ENCODE peak calls at places on chromosomes 11 and 22, in four cellular contexts. E is neuronal stem cell, C is GM12878, F is fibroblast of lung. T is an unnamed sample.

GRCh38 chr22:30945653-30946052 is 22.9 kb downstream of the MORC2 start:
- DNase-seq in C (no peak), F (no peak), E (no peak), T (no peak)

GRCh38 chr11:19864141-19865120 is 151.8 kb downstream of the NAV2 start:
- DNase-seq in E (no peak), F (no peak), C (no peak), T (no peak)

GRCh38 chr11:33135768-33136443 is 25.4 kb downstream of the CSTF3 start:
- DNase-seq in E (no peak), C (no peak), F (no peak), T (no peak)

GRCh38 chr11:57650739-57651090 is 1.0 kb upstream of the YPEL4 start:
- DNase-seq in F (no peak), C (no peak), E (no peak), T (no peak)

GRCh38 chr22:32820131-32820882 is 18.8 kb downstream of the TIMP3 start:
- DNase-seq in E (no peak), F (no peak), C (no peak), T (no peak)

GRCh38 chr11:122025757-122026156 is 90.3 kb downstream of the BLID start:
- DNase-seq in C (no peak), F (no peak), E (no peak), T (no peak)

GRCh38 chr11:10329935-10330334 is 25.1 kb downstream of the ADM start:
- DNase-seq in E (no peak), F (peak), C (no peak), T (no peak)

GRCh38 chr11:61911701-61912529 is 5.5 kb downstream of the RAB3IL1 start:
- DNase-seq in E (no peak), C (no peak), F (no peak), T (peak)

GRCh38 chr11:23730307-23730998 is 766.4 kb upstream of the LUZP2 start:
- DNase-seq in C (no peak), F (no peak), E (no peak), T (no peak)

GRCh38 chr11:35145249-35145648 is 6.3 kb downstream of the CD44 start:
- DNase-seq in F (no peak), C (peak), E (no peak), T (no peak)

GRCh38 chr11:101686514-101686913 is 102.7 kb upstream of the TRPC6 start:
- DNase-seq in E (no peak), C (no peak), F (peak), T (no peak)

GRCh38 chr11:30876656-30877371 is 290.7 kb upstream of the MPPED2 start:
- DNase-seq in C (no peak), E (no peak), F (peak), T (no peak)

GRCh38 chr11:67435031-67435726 is 2.3 kb downstream of the PTPRCAP start:
- DNase-seq in E (no peak), C (no peak), F (no peak), T (no peak)

GRCh38 chr11:7638710-7639642 is 34.3 kb downstream of the CYB5R2 start:
- DNase-seq in F (no peak), E (no peak), C (no peak), T (no peak)

GRCh38 chr11:61193596-61193995 is 9.7 kb upstream of the PGA3 start:
- DNase-seq in F (no peak), C (no peak), E (no peak), T (no peak)

GRCh38 chr22:22870577-22871398 is 16.8 kb upstream of the IGLL5 start:
- DNase-seq in F (no peak), E (no peak), C (no peak), T (no peak)

GRCh38 chr22:37515902-37516301 is 3.3 kb downstream of the CARD10 start:
- DNase-seq in E (no peak), C (no peak), F (no peak), T (peak)

GRCh38 chr22:48578138-48579034 is 1249.3 kb downstream of the BRD1 start:
- DNase-seq in C (no peak), F (no peak), E (no peak), T (no peak)

GRCh38 chr11:69384548-69385465 is 90.9 kb downstream of the MYEOV start:
- DNase-seq in E (no peak), C (no peak), F (no peak), T (peak)

GRCh38 chr11:73983764-73984543 is 1.3 kb upstream of the UCP2 start:
- DNase-seq in E (no peak), F (no peak), C (no peak), T (no peak)

GRCh38 chr11:117831661-117832415 is 7.3 kb upstream of the FXYD2 start:
- DNase-seq in F (no peak), E (no peak), C (no peak), T (no peak)

GRCh38 chr22:46256358-46256958 is 6.4 kb upstream of the CDPF1 start:
- DNase-seq in E (no peak), C (no peak), F (no peak), T (no peak)

GRCh38 chr11:8258289-8258688 is 5.4 kb downstream of the LMO1 start:
- DNase-seq in E (no peak), F (no peak), C (no peak), T (no peak)

GRCh38 chr22:24207264-24208011 is 26.2 kb downstream of the SUSD2 start:
- DNase-seq in E (no peak), F (no peak), C (no peak), T (no peak)
- H3K4me3 ChIP-seq in E (no peak), F (no peak), C (no peak), T (no peak)

DNA sequence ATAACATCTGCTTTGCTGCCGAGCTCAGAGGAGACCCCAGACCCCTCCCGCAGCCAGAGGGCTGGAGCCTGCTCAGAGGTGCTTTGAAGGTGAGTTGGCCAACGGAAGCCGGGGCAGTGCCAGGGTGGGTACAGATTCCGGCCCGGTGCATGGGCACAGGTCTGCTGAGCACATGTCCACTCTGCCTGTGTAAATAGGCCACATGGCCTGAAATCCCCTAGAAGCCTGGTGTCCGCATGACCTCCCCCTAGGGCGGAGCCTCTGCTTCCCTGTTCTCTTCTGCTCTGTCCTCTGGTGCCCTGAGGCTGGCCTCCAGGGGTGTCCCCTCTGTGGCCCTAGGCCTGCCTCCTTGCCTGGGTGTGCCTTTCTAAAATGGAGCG is 19.6 kb upstream of the TXNRD2 start:
- DNase-seq in F (no peak), C (no peak), E (no peak), T (peak)
- H3K4me3 ChIP-seq in F (no peak), C (no peak), E (no peak), T (no peak)

DNA sequence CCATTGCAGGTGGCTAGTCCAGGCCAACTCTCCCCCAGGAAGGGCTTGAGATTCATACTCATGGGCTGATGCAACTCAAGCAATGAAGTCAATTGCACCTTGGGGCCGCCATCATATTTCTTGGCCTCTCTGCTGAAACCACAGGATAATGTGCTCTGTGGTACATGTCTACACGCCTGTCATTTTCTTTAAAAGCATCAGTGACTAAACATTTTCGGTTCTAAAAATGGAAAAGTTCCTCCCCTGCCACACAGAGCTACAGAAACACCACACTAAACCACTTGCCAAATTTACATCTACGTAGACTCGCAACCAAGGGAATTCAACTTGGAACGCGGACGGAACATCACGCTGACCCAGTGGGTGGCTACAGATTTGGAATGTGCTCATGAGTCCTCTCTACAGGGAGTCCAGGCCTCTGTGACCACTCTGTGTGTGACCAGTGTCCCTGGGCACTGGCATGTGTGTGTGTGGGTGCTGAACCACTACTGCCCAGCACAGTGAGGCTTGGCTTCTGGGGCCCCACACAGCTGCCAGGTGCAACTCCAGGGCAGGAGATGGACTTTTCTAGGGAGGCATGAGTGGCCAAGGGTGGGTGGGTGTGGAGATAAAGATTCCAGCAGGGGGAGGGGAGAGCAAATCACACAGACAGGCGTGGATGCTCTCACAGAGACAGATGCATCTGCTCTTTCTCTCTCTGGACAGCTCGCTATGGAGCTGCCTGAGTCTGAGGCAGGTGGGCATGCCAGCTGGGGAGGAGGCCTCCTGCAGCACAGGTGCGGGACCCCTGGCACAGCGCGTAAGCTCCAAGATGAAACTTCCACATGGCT is 261.9 kb downstream of the CTTN start:
- DNase-seq in F (no peak), E (no peak), C (no peak), T (no peak)
- H3K4me3 ChIP-seq in F (no peak), E (peak), C (no peak), T (no peak)

GRCh38 chr11:15072551-15073143 is 746 bp upstream of the CALCB start:
- DNase-seq in E (no peak), F (no peak), C (no peak), T (no peak)

GRCh38 chr11:15075162-15075526 is 1.8 kb downstream of the CALCB start:
- DNase-seq in F (no peak), C (no peak), E (no peak), T (no peak)

GRCh38 chr11:15071556-15072255 is 1.7 kb upstream of the CALCB start:
- DNase-seq in E (no peak), C (no peak), F (no peak), T (no peak)

GRCh38 chr11:15074206-15075161 is 1.1 kb downstream of the CALCB start:
- DNase-seq in C (no peak), E (peak), F (peak), T (peak)

DNA sequence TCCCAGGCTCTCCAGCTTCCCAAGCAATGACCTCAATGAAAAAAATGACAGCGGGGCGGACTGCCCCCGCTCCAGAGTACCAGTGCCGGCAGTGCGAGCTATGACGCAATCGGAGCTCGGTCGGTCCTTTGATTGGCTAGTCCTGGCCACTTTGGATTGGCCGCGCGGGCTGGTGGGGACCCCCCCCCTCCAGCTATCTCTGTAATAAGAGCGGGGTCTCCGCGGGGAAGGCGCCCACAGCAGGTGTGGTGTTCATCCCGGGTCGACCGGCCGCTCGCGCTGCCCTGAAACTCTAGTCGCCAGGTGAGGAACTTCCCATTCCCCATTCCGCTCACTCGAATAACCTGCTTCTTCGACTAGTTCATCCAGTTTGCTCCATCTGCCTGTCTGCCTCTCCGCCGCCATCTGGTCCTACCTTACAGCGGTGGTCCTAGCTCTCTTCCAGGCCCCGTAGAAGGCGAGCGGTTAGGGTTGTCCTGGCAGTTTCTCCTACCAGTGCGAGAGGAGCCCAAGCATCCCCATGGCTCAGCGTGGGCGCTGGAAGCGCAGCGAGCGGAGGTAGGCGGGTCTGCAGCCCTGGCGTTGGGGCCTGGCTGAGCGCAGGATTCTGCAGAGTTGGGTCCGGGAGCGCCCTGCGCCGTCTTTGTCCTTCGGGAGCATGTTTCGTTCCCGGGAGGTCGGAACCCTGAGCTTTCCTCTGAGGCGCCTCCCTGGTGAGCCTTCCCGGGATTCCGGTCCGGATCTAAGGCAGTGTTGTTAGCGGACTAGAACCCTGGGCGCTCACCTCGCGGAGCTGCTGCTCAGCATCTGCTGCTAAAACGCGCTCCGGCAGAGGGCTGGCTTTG is at the start of gene CALCB:
- DNase-seq in F (peak), C (no peak), E (peak), T (no peak)
- H3K4me3 ChIP-seq in F (peak), C (no peak), E (no peak), T (peak)

GRCh38 chr11:12829131-12829530 is 154.9 kb downstream of the TEAD1 start:
- DNase-seq in E (no peak), C (no peak), F (no peak), T (no peak)
- H3K4me3 ChIP-seq in E (no peak), C (no peak), F (no peak), T (no peak)

DNA sequence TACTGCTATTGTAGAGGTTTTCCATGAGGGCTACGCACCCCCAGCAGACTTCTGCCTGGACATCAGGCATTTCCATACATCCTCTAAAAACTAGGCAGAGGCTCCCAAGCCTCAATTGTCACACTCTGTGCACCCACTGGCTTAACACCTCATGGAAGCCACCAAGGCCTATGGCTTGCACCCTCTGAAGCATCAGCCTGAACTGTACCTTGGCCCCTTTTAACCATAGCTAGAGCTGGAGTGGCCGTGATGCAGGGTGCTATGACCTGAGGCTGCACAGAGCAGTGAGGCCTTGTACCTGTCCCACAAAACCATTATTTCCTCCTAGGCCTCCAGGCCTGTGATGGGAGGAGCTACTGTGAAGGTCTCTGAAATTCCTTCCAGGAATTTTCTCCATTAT is 33.9 kb downstream of the AAMDC start:
- DNase-seq in F (no peak), E (no peak), C (no peak), T (no peak)
- H3K4me3 ChIP-seq in F (no peak), E (no peak), C (no peak), T (no peak)

GRCh38 chr11:64926689-64927088 is 2.2 kb downstream of the PPP2R5B start:
- DNase-seq in E (no peak), F (no peak), C (no peak), T (no peak)

GRCh38 chr11:64924910-64925284 is 408 bp downstream of the PPP2R5B start:
- DNase-seq in E (no peak), C (no peak), F (no peak), T (no peak)

GRCh38 chr11:64923151-64923661 is 1.3 kb upstream of the PPP2R5B start:
- DNase-seq in F (no peak), C (no peak), E (no peak), T (peak)

GRCh38 chr11:64923944-64924909 is at the start of gene PPP2R5B:
- DNase-seq in E (peak), F (peak), C (peak), T (peak)

GRCh38 chr11:64925536-64926449 is 1.3 kb downstream of the PPP2R5B start:
- DNase-seq in C (no peak), E (no peak), F (no peak), T (no peak)
- H3K4me3 ChIP-seq in C (peak), E (peak), F (peak), T (peak)

DNA sequence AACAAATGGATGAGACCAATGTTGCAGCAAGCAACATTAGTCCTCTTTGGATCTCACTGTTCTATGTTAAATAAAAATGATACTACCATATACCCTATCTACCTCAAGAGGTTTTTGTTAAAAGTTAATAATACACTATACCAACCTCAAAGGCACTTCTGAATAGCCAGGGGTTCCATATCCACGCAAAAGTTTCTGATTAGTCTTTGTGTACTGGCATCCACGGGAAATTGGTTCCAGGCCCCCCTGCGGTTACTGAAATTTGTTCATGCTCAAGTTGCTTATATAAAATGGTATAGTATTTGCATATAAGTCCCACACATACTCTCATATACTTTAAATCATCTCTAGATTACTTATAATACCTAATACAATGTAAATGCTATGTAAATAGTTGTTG is 585.7 kb downstream of the INSC start:
- DNase-seq in F (no peak), C (no peak), E (no peak), T (no peak)
- H3K4me3 ChIP-seq in F (no peak), C (no peak), E (no peak), T (no peak)